ENCODE peak calls at places on chromosomes 16 and 17, in seven cellular contexts. W, F, N, V, T, R and J are unnamed samples.
A peak's percentile ranks its signal among the peaks of the same experiment; 100 is the strongest.

GRCh38 chr16:11698271-11698689 is 30.0 kb downstream of the SNN start:
- DNase-seq in W (no peak), F (no peak), N (no peak), V (no peak), T (no peak), R (peak; percentile 62), J (no peak)

GRCh38 chr17:7916383-7916677 is 241 bp upstream of the RNF227 start:
- DNase-seq in W (no peak), F (no peak), N (no peak), V (no peak), T (no peak), R (no peak), J (no peak)

GRCh38 chr17:80109713-80110446 is 8.5 kb downstream of the GAA start:
- DNase-seq in W (peak; percentile 29), F (no peak), N (no peak), V (no peak), T (no peak), R (no peak), J (no peak)

GRCh38 chr16:1745181-1745899 is 26.0 kb downstream of the NME3 start:
- DNase-seq in W (no peak), F (no peak), N (no peak), V (no peak), T (no peak), R (no peak), J (no peak)

GRCh38 chr17:64706224-64707076 is 44.3 kb upstream of the SMURF2 start:
- DNase-seq in W (peak; percentile 27), F (no peak), N (no peak), V (peak; percentile 59), T (no peak), R (no peak), J (no peak)

GRCh38 chr17:65389956-65390355 is 171.5 kb downstream of the AXIN2 start:
- DNase-seq in W (no peak), F (no peak), N (no peak), V (no peak), T (no peak), R (no peak), J (no peak)

GRCh38 chr16:78599271-78599670 is 499.8 kb downstream of the WWOX start:
- DNase-seq in W (no peak), F (no peak), N (no peak), V (no peak), T (no peak), R (no peak), J (no peak)

GRCh38 chr16:85491798-85492616 is 121.1 kb upstream of the GSE1 start:
- DNase-seq in W (no peak), F (peak; percentile 30), N (no peak), V (no peak), T (no peak), R (peak; percentile 65), J (no peak)

GRCh38 chr17:6823011-6823442 is 8.5 kb downstream of the TEKT1 start:
- DNase-seq in W (no peak), F (no peak), N (no peak), V (no peak), T (no peak), R (no peak), J (no peak)

GRCh38 chr16:17560548-17560947 is 89.8 kb upstream of the XYLT1 start:
- DNase-seq in W (no peak), F (no peak), N (no peak), V (no peak), T (no peak), R (no peak), J (no peak)

GRCh38 chr17:33674685-33675084 is 381.6 kb upstream of the ASIC2 start:
- DNase-seq in W (peak; percentile 48), F (peak; percentile 51), N (no peak), V (peak; percentile 61), T (peak; percentile 11), R (peak; percentile 65), J (peak; percentile 14)

GRCh38 chr17:82267575-82268379 is 5.7 kb downstream of the CSNK1D start:
- DNase-seq in W (no peak), F (peak; percentile 90), N (no peak), V (peak; percentile 94), T (peak; percentile 78), R (peak; percentile 75), J (no peak)

GRCh38 chr17:30378191-30378796 is 433 bp upstream of the CPD start:
- DNase-seq in W (no peak), F (no peak), N (peak; percentile 16), V (no peak), T (no peak), R (peak; percentile 85), J (peak; percentile 42)

GRCh38 chr17:39737331-39737760 is 392 bp upstream of the GRB7 start:
- DNase-seq in W (no peak), F (no peak), N (no peak), V (no peak), T (no peak), R (no peak), J (no peak)

GRCh38 chr17:82338858-82339633 is 5.5 kb upstream of the SECTM1 start:
- DNase-seq in W (no peak), F (no peak), N (no peak), V (peak; percentile 94), T (no peak), R (no peak), J (no peak)

GRCh38 chr17:68509151-68510057 is 2.8 kb upstream of the PRKAR1A start:
- DNase-seq in W (peak; percentile 35), F (no peak), N (no peak), V (no peak), T (no peak), R (no peak), J (no peak)

GRCh38 chr17:1467898-1468492 is 12.0 kb upstream of the CRK start:
- DNase-seq in W (no peak), F (no peak), N (no peak), V (no peak), T (no peak), R (no peak), J (no peak)

GRCh38 chr16:64253114-64253513 is 868.7 kb downstream of the CDH11 start:
- DNase-seq in W (no peak), F (no peak), N (no peak), V (no peak), T (no peak), R (no peak), J (no peak)

GRCh38 chr16:87291944-87292343 is 25.2 kb downstream of the C16orf95 start:
- DNase-seq in W (no peak), F (no peak), N (no peak), V (no peak), T (no peak), R (no peak), J (no peak)

GRCh38 chr17:66517336-66518009 is 215.1 kb downstream of the PRKCA start:
- DNase-seq in W (no peak), F (no peak), N (no peak), V (no peak), T (no peak), R (no peak), J (no peak)

GRCh38 chr16:31351937-31352315 is 3.0 kb upstream of the ITGAX start:
- DNase-seq in W (no peak), F (peak; percentile 29), N (no peak), V (no peak), T (no peak), R (no peak), J (no peak)

GRCh38 chr17:13600475-13601316 is 1.0 kb downstream of the HS3ST3A1 start:
- DNase-seq in W (no peak), F (no peak), N (no peak), V (no peak), T (no peak), R (no peak), J (no peak)

GRCh38 chr17:14845562-14846335 is 419.4 kb downstream of the PMP22 start:
- DNase-seq in W (peak; percentile 33), F (no peak), N (no peak), V (no peak), T (no peak), R (no peak), J (no peak)

GRCh38 chr17:44024271-44024663 is 9.5 kb upstream of the TMEM101 start:
- DNase-seq in W (peak; percentile 45), F (no peak), N (no peak), V (no peak), T (no peak), R (no peak), J (no peak)

GRCh38 chr16:70018254-70018653 is 67.1 kb downstream of the CLEC18A start:
- DNase-seq in W (peak; percentile 44), F (no peak), N (no peak), V (peak; percentile 10), T (no peak), R (no peak), J (peak; percentile 48)

GRCh38 chr17:15453246-15453645 is 14.2 kb downstream of the CDRT4 start:
- DNase-seq in W (no peak), F (peak; percentile 56), N (no peak), V (no peak), T (no peak), R (no peak), J (no peak)

GRCh38 chr16:20484726-20485125 is 33.4 kb downstream of the ACSM2A start:
- DNase-seq in W (no peak), F (no peak), N (no peak), V (no peak), T (no peak), R (no peak), J (no peak)

GRCh38 chr17:19397556-19398041 is 10.6 kb upstream of the MFAP4 start:
- DNase-seq in W (no peak), F (no peak), N (no peak), V (no peak), T (no peak), R (no peak), J (no peak)

GRCh38 chr16:4202615-4203014 is 39.3 kb downstream of the SRL start:
- DNase-seq in W (no peak), F (no peak), N (no peak), V (no peak), T (no peak), R (no peak), J (no peak)

GRCh38 chr16:80015566-80015965 is 415.0 kb upstream of the MAF start:
- DNase-seq in W (no peak), F (no peak), N (no peak), V (no peak), T (no peak), R (no peak), J (no peak)

GRCh38 chr17:77810536-77810935 is 148.0 kb upstream of the TNRC6C start:
- DNase-seq in W (peak; percentile 19), F (no peak), N (no peak), V (no peak), T (no peak), R (no peak), J (no peak)

GRCh38 chr16:30748634-30749445 is 615 bp downstream of the PHKG2 start:
- DNase-seq in W (peak; percentile 47), F (no peak), N (no peak), V (peak; percentile 46), T (no peak), R (peak; percentile 66), J (no peak)

GRCh38 chr16:89094252-89094901 is 725 bp downstream of the ACSF3 start:
- DNase-seq in W (peak; percentile 36), F (no peak), N (no peak), V (peak; percentile 31), T (no peak), R (peak; percentile 71), J (no peak)

GRCh38 chr16:58329147-58329546 is 34.3 kb upstream of the PRSS54 start:
- DNase-seq in W (no peak), F (no peak), N (no peak), V (no peak), T (no peak), R (no peak), J (no peak)

GRCh38 chr17:61862105-61862574 is 1.2 kb downstream of the BRIP1 start:
- DNase-seq in W (peak; percentile 26), F (no peak), N (no peak), V (no peak), T (no peak), R (no peak), J (no peak)

GRCh38 chr17:27968206-27968732 is 74.2 kb upstream of the NLK start:
- DNase-seq in W (no peak), F (no peak), N (no peak), V (no peak), T (no peak), R (no peak), J (no peak)

GRCh38 chr17:66115246-66115645 is 76.7 kb downstream of the CEP112 start:
- DNase-seq in W (no peak), F (no peak), N (no peak), V (no peak), T (no peak), R (no peak), J (no peak)

GRCh38 chr17:42754782-42755181 is 6.2 kb upstream of the RAMP2 start:
- DNase-seq in W (no peak), F (no peak), N (no peak), V (no peak), T (no peak), R (no peak), J (no peak)